ENCODE peak calls at places on chromosomes 16 and 17, in nine cellular contexts. U is naive thymus-derived CD4-positive, alpha-beta T cell; P is heart left ventricle; O is H7; R is ovary; L is transverse colon; F is gastrocnemius medialis; G is body of pancreas; I is IMR-90. Q is an unnamed sample.

GRCh38 chr16:6133009-6133408 is 1035.4 kb upstream of the EEF2KMT start:
- DNase-seq in F (no peak), L (no peak), I (no peak), P (no peak), U (no peak), R (no peak), G (no peak), O (no peak), Q (no peak)

GRCh38 chr17:39923836-39924690 is 3.3 kb downstream of the ORMDL3 start:
- DNase-seq in U (no peak), I (peak), F (no peak), P (no peak), R (no peak), O (peak), G (no peak), L (no peak), Q (no peak)

GRCh38 chr17:30413109-30413508 is 34.4 kb downstream of the CPD start:
- DNase-seq in L (no peak), F (no peak), R (no peak), I (peak), P (no peak), O (no peak), U (no peak), G (no peak), Q (no peak)

GRCh38 chr17:55962931-55963378 is 190.3 kb upstream of the ANKFN1 start:
- DNase-seq in P (peak), I (no peak), U (no peak), L (peak), O (no peak), G (no peak), F (no peak), R (no peak), Q (peak)

GRCh38 chr17:50133028-50133768 is 3.2 kb upstream of the SAMD14 start:
- DNase-seq in I (peak), U (no peak), G (peak), R (no peak), O (peak), P (peak), L (no peak), F (peak), Q (peak)

GRCh38 chr17:16456770-16457316 is 35.1 kb downstream of the LRRC75A start:
- DNase-seq in L (no peak), F (no peak), I (no peak), O (no peak), P (no peak), G (no peak), U (no peak), R (no peak), Q (no peak)

GRCh38 chr17:66167189-66167815 is 24.6 kb downstream of the CEP112 start:
- DNase-seq in G (no peak), U (no peak), L (no peak), O (no peak), F (no peak), P (no peak), R (no peak), I (no peak), Q (no peak)

GRCh38 chr17:73307130-73307529 is 4.7 kb downstream of the CDC42EP4 start:
- DNase-seq in F (no peak), U (no peak), O (no peak), G (peak), I (no peak), L (peak), P (no peak), R (no peak), Q (no peak)

GRCh38 chr16:84048306-84048705 is 5.7 kb upstream of the SLC38A8 start:
- DNase-seq in R (no peak), O (peak), U (no peak), I (no peak), G (peak), P (no peak), L (no peak), F (no peak), Q (peak)

GRCh38 chr16:765488-765865 is 4.9 kb downstream of the MSLN start:
- DNase-seq in F (no peak), O (no peak), R (no peak), P (no peak), I (no peak), L (no peak), G (no peak), U (no peak), Q (no peak)

GRCh38 chr16:84350611-84351400 is 17.5 kb upstream of the ATP2C2 start:
- DNase-seq in R (no peak), P (no peak), I (no peak), U (no peak), L (no peak), O (no peak), G (no peak), F (no peak), Q (no peak)

GRCh38 chr17:62573480-62574117 is 53.9 kb upstream of the MRC2 start:
- DNase-seq in R (no peak), I (peak), F (no peak), G (no peak), U (no peak), L (no peak), P (no peak), O (no peak), Q (no peak)

GRCh38 chr16:65410801-65411200 is 288.9 kb upstream of the CDH11 start:
- DNase-seq in F (no peak), U (no peak), P (no peak), R (no peak), O (no peak), G (no peak), L (no peak), I (peak), Q (no peak)

GRCh38 chr16:73017321-73017720 is 30.6 kb downstream of the ZFHX3 start:
- DNase-seq in U (no peak), R (no peak), P (no peak), I (no peak), O (no peak), G (peak), L (no peak), F (no peak), Q (no peak)

GRCh38 chr17:67027031-67027628 is 17.2 kb upstream of the CACNG1 start:
- DNase-seq in O (no peak), I (peak), P (peak), L (no peak), U (no peak), R (no peak), G (no peak), F (peak), Q (peak)

GRCh38 chr17:73522107-73522506 is 122.1 kb downstream of the SDK2 start:
- DNase-seq in O (no peak), F (no peak), I (no peak), P (no peak), L (no peak), U (no peak), R (no peak), G (no peak), Q (peak)

GRCh38 chr16:23607740-23608139 is 11.6 kb upstream of the NDUFAB1 start:
- DNase-seq in G (no peak), U (no peak), R (no peak), O (no peak), L (no peak), F (no peak), P (no peak), I (peak), Q (no peak)

GRCh38 chr17:63911657-63912100 is 621 bp upstream of the CSHL1 start:
- DNase-seq in O (peak), R (peak), U (peak), L (peak), F (no peak), I (peak), G (peak), P (peak), Q (no peak)

GRCh38 chr17:44192750-44193149 is 6.0 kb downstream of the TMUB2 start:
- DNase-seq in U (no peak), F (no peak), G (no peak), P (no peak), L (no peak), O (no peak), R (no peak), I (no peak), Q (peak)

GRCh38 chr17:44191941-44192496 is 5.2 kb downstream of the TMUB2 start:
- DNase-seq in P (no peak), G (no peak), I (no peak), U (no peak), R (no peak), L (peak), O (peak), F (no peak), Q (peak)

GRCh38 chr17:44191389-44191788 is 4.6 kb downstream of the TMUB2 start:
- DNase-seq in F (no peak), R (no peak), L (no peak), O (no peak), U (no peak), P (no peak), I (no peak), G (no peak), Q (no peak)

GRCh38 chr17:44190496-44190895 is 3.7 kb downstream of the TMUB2 start:
- DNase-seq in O (no peak), L (no peak), P (no peak), R (no peak), U (no peak), G (no peak), I (no peak), F (no peak), Q (peak)

DNA sequence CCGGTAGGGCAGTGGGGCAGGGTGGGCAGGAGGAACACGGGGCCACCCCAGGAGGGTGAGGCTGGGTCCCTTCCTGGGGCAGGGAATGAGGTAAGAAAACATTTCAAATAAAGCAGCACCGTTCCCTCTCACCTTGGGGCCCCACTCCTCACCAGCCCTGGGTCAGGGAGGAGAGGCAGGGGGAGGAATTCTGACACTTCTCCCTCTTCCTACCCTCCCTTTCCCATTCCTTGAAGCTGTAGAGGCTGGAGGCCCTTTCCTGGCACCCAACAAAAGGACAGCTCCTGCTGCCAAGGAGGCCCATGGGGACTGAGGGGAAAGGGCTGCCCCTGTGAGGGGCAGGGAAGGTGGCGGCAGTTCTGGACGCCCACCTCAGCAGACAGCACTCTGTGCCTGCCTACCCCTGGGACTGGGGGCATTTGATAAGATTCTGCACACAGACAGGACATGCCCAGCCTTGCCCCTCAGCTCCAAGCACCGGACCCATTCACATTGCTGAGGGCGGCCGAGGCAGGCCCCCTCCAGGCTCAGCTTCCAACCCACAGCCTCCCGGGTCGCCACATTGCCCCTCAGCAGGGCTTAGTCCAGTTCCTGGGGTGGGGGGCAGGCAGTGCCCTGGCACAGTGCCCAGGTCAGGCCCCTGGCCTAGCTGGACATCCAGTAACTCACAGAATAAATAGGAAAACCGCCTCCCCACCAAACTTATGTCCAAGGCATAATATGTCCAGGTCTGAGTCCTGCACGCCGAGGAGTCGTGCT is 6.2 kb downstream of the ATXN7L3 start:
- DNase-seq in P (no peak), U (no peak), F (no peak), O (no peak), G (no peak), R (no peak), L (no peak), I (no peak), Q (no peak)
- H3K4me3 ChIP-seq in P (no peak), U (no peak), F (no peak), O (no peak), G (no peak), R (no peak), L (no peak), I (no peak), Q (no peak)

GRCh38 chr16:47699090-47699489 is 238.0 kb downstream of the PHKB start:
- DNase-seq in O (no peak), P (no peak), F (no peak), I (no peak), R (no peak), L (no peak), U (no peak), G (no peak), Q (no peak)

GRCh38 chr16:47695746-47696145 is 234.6 kb downstream of the PHKB start:
- DNase-seq in L (no peak), U (no peak), O (no peak), R (no peak), P (no peak), I (no peak), F (no peak), G (no peak), Q (no peak)

GRCh38 chr16:47697826-47698225 is 236.7 kb downstream of the PHKB start:
- DNase-seq in G (no peak), P (no peak), I (no peak), U (no peak), R (no peak), F (no peak), L (no peak), O (no peak), Q (no peak)

DNA sequence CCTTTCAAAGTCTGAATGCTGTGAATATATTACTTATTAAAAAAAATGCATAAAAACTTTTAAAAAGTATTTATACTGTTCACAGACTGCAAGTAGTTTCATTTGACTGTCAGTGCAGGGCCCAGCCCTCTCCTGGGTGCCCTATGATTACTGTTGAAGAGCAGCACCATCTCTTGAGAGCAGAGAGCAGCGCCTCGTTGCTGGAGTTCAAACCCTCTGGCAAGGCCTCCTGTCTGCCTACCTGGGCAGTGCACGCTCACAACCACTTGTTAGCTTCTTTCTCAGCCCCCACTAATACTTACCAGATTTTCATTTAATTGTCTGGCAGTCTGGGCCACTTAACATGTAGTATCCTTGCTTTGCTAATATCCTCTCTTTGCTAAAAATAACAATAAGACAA is 233.4 kb downstream of the PHKB start:
- DNase-seq in O (no peak), G (no peak), F (no peak), L (no peak), R (no peak), I (no peak), P (no peak), U (no peak), Q (no peak)
- H3K4me3 ChIP-seq in O (no peak), G (no peak), F (no peak), L (no peak), R (no peak), I (no peak), P (no peak), U (no peak), Q (no peak)

GRCh38 chr16:57536306-57537193 is at the start of gene CCDC102A:
- DNase-seq in U (no peak), G (peak), O (peak), R (peak), I (no peak), P (no peak), L (no peak), F (peak), Q (no peak)

GRCh38 chr16:57537194-57537505 is 779 bp upstream of the CCDC102A start:
- DNase-seq in R (no peak), L (no peak), O (no peak), I (no peak), G (no peak), F (no peak), U (no peak), P (no peak), Q (no peak)

GRCh38 chr16:57539072-57539796 is 2.9 kb upstream of the CCDC102A start:
- DNase-seq in G (no peak), R (no peak), P (no peak), U (no peak), O (no peak), I (no peak), F (no peak), L (no peak), Q (no peak)

GRCh38 chr16:57538235-57538711 is 1.9 kb upstream of the CCDC102A start:
- DNase-seq in P (no peak), I (no peak), G (no peak), U (no peak), O (peak), L (no peak), R (no peak), F (peak), Q (no peak)

GRCh38 chr16:57537596-57538234 is 1.3 kb upstream of the CCDC102A start:
- DNase-seq in I (no peak), P (no peak), R (no peak), U (no peak), L (no peak), F (peak), O (peak), G (no peak), Q (no peak)
- H3K4me3 ChIP-seq in I (no peak), P (no peak), R (no peak), U (peak), L (no peak), F (no peak), O (no peak), G (no peak), Q (no peak)

GRCh38 chr17:75130059-75130631 is 1.4 kb downstream of the NT5C start:
- DNase-seq in F (no peak), L (no peak), G (no peak), U (no peak), I (no peak), O (no peak), P (no peak), R (no peak), Q (no peak)
- H3K4me3 ChIP-seq in F (peak), L (peak), G (no peak), U (peak), I (peak), O (peak), P (peak), R (peak), Q (peak)

GRCh38 chr16:30185683-30186421 is 2.5 kb downstream of the CORO1A start:
- DNase-seq in G (peak), U (peak), R (no peak), P (peak), O (peak), I (no peak), F (peak), L (peak), Q (peak)

GRCh38 chr16:30186444-30186781 is 3.0 kb downstream of the CORO1A start:
- DNase-seq in P (no peak), F (no peak), I (no peak), G (no peak), L (no peak), O (peak), U (no peak), R (no peak), Q (no peak)

GRCh38 chr16:30187556-30187865 is 4.1 kb downstream of the CORO1A start:
- DNase-seq in I (no peak), O (no peak), U (no peak), G (no peak), L (no peak), R (no peak), F (no peak), P (no peak), Q (no peak)

GRCh38 chr16:30187971-30188561 is 4.7 kb downstream of the CORO1A start:
- DNase-seq in R (no peak), P (no peak), G (no peak), L (no peak), F (no peak), I (no peak), U (no peak), O (peak), Q (no peak)

GRCh38 chr16:30186782-30187555 is 3.6 kb downstream of the CORO1A start:
- DNase-seq in O (peak), R (peak), F (peak), I (no peak), G (peak), U (peak), P (peak), L (peak), Q (peak)
- H3K4me3 ChIP-seq in O (no peak), R (no peak), F (no peak), I (no peak), G (no peak), U (peak), P (no peak), L (no peak), Q (peak)

DNA sequence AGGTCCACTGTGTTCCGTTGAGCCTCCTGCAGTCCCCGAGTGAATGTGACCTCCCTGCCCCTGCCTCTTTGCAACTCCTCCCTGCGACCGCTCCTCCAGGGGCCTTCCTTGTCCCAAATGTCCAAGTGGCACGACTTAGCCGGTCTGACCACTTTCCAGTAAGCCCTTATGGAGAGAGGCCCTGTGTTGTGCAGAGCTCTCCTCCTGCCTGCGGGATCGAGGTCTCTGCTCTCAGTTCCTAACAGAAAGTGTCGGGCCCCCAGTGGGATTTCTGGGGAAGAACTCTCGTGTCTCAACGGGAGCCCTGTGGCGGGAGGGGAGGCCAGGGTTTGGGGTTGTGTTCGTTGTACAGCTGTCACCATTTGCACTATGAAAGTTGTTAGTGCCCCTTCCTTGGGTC is 234.3 kb downstream of the SEC14L1 start:
- DNase-seq in L (no peak), F (no peak), O (no peak), P (no peak), G (no peak), U (no peak), R (no peak), I (no peak), Q (no peak)
- H3K4me3 ChIP-seq in L (peak), F (peak), O (no peak), P (peak), G (no peak), U (peak), R (peak), I (peak), Q (peak)

DNA sequence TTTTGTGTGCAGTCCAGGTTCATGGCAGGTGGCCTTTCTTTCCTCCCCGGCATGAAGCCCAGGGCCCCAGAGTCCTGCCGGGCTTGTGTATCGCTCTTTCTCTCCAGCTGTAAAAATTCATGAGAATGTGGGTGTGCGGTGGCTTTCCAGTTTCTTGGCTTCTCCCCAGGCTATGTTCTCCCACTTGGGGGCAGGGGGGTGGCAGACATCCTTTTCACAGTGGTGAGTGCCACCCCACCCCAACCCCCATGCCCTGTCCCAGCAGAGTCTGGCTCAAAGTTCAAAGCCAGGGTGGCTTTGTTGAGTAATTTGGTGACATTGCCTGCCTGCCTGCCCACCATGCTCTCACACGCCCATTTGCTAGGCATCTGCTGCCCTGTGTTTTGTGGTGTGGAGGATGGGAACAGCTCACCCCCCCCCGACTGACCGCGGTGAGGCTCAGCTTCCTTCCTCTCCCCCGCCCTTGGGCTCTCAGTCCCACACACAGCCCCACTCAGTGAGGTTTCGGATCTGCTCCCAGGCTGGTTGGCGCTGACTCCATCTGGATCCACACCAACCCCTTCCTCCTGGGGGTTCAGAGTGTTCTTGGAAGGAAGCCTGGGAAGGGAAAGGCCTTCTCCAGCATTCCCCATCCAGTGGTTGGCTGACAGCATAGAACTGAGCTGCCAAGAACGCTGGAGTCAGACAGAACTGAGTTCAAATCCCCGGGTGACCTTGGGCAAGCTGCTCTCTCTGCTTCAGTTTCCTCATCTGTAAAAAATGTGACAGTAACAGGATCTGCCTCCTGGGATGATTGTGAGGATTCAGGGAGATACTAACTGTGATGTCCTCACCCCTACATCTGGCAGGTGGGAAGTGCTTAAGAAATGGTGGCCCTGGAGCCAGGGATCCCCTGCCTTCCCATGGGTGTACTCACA is 36.1 kb downstream of the CHD9 start:
- DNase-seq in I (peak), F (peak), L (peak), U (no peak), G (peak), P (peak), R (peak), O (peak), Q (peak)
- H3K4me3 ChIP-seq in I (no peak), F (peak), L (no peak), U (no peak), G (no peak), P (no peak), R (no peak), O (no peak), Q (peak)

Q was measured in psoas muscle.